ENCODE peak calls at places on chromosomes 13 and 19, in seven cellular contexts. One of them, this sample, is unnamed.

GRCh38 chr19:23482829-23483228 is 87.6 kb upstream of the ZNF91 start:
- DNase-seq in stomach: no peak
- DNase-seq in uterus: no peak
- DNase-seq in heart left ventricle: no peak
- DNase-seq in K562: no peak
- DNase-seq in esophagus muscularis mucosa: no peak
- DNase-seq in tibial nerve: no peak
- DNase-seq in this sample: no peak

GRCh38 chr19:52237197-52237596 is 32.2 kb upstream of the ZNF766 start:
- DNase-seq in stomach: no peak
- DNase-seq in K562: no peak
- DNase-seq in heart left ventricle: no peak
- DNase-seq in tibial nerve: no peak
- DNase-seq in esophagus muscularis mucosa: no peak
- DNase-seq in uterus: no peak
- DNase-seq in this sample: no peak

GRCh38 chr13:80529734-80530133 is 188.8 kb upstream of the SPRY2 start:
- DNase-seq in esophagus muscularis mucosa: no peak
- DNase-seq in K562: no peak
- DNase-seq in uterus: no peak
- DNase-seq in heart left ventricle: no peak
- DNase-seq in stomach: no peak
- DNase-seq in tibial nerve: no peak
- DNase-seq in this sample: no peak

GRCh38 chr19:42115705-42116104 is 16.5 kb downstream of the POU2F2 start:
- DNase-seq in heart left ventricle: no peak
- DNase-seq in K562: no peak
- DNase-seq in esophagus muscularis mucosa: no peak
- DNase-seq in uterus: no peak
- DNase-seq in stomach: no peak
- DNase-seq in tibial nerve: no peak
- DNase-seq in this sample: no peak

GRCh38 chr13:34578471-34578870 is 363.6 kb upstream of the NBEA start:
- DNase-seq in heart left ventricle: no peak
- DNase-seq in tibial nerve: no peak
- DNase-seq in stomach: no peak
- DNase-seq in K562: no peak
- DNase-seq in uterus: no peak
- DNase-seq in esophagus muscularis mucosa: no peak
- DNase-seq in this sample: no peak

GRCh38 chr19:4939466-4939865 is 29.4 kb upstream of the KDM4B start:
- DNase-seq in esophagus muscularis mucosa: no peak
- DNase-seq in heart left ventricle: no peak
- DNase-seq in uterus: no peak
- DNase-seq in stomach: peak
- DNase-seq in tibial nerve: no peak
- DNase-seq in K562: no peak
- DNase-seq in this sample: no peak

GRCh38 chr13:51869921-51870320 is 8.2 kb downstream of the CCDC70 start:
- DNase-seq in stomach: no peak
- DNase-seq in heart left ventricle: no peak
- DNase-seq in uterus: no peak
- DNase-seq in K562: no peak
- DNase-seq in tibial nerve: no peak
- DNase-seq in esophagus muscularis mucosa: peak
- DNase-seq in this sample: no peak

GRCh38 chr13:43785681-43786471 is 896 bp downstream of the ENOX1 start:
- DNase-seq in tibial nerve: peak
- DNase-seq in esophagus muscularis mucosa: peak
- DNase-seq in heart left ventricle: peak
- DNase-seq in stomach: peak
- DNase-seq in uterus: peak
- DNase-seq in K562: peak
- DNase-seq in this sample: peak

GRCh38 chr13:48892311-48892710 is 83.4 kb upstream of the FNDC3A start:
- DNase-seq in stomach: no peak
- DNase-seq in heart left ventricle: no peak
- DNase-seq in tibial nerve: no peak
- DNase-seq in uterus: no peak
- DNase-seq in K562: no peak
- DNase-seq in esophagus muscularis mucosa: no peak
- DNase-seq in this sample: no peak

GRCh38 chr19:54231077-54231931 is 8.5 kb upstream of the LILRB3 start:
- DNase-seq in uterus: peak
- DNase-seq in stomach: peak
- DNase-seq in tibial nerve: peak
- DNase-seq in esophagus muscularis mucosa: peak
- DNase-seq in heart left ventricle: peak
- DNase-seq in K562: peak
- DNase-seq in this sample: peak

GRCh38 chr19:53808710-53809125 is 15.4 kb downstream of the NLRP12 start:
- DNase-seq in heart left ventricle: no peak
- DNase-seq in K562: peak
- DNase-seq in esophagus muscularis mucosa: no peak
- DNase-seq in tibial nerve: no peak
- DNase-seq in uterus: no peak
- DNase-seq in stomach: no peak
- DNase-seq in this sample: no peak

GRCh38 chr13:29411493-29411892 is 184.0 kb downstream of the SLC7A1 start:
- DNase-seq in stomach: no peak
- DNase-seq in heart left ventricle: no peak
- DNase-seq in esophagus muscularis mucosa: no peak
- DNase-seq in K562: no peak
- DNase-seq in uterus: no peak
- DNase-seq in tibial nerve: no peak
- DNase-seq in this sample: no peak

GRCh38 chr13:43132228-43132627 is 108.8 kb downstream of the DNAJC15 start:
- DNase-seq in heart left ventricle: no peak
- DNase-seq in uterus: no peak
- DNase-seq in tibial nerve: no peak
- DNase-seq in stomach: peak
- DNase-seq in esophagus muscularis mucosa: no peak
- DNase-seq in K562: no peak
- DNase-seq in this sample: peak

GRCh38 chr19:416416-416815 is 7.5 kb upstream of the C2CD4C start:
- DNase-seq in esophagus muscularis mucosa: no peak
- DNase-seq in uterus: no peak
- DNase-seq in heart left ventricle: no peak
- DNase-seq in stomach: no peak
- DNase-seq in K562: no peak
- DNase-seq in tibial nerve: no peak
- DNase-seq in this sample: peak

GRCh38 chr13:47288546-47288945 is 391.7 kb upstream of the HTR2A start:
- DNase-seq in heart left ventricle: no peak
- DNase-seq in stomach: no peak
- DNase-seq in esophagus muscularis mucosa: no peak
- DNase-seq in K562: no peak
- DNase-seq in uterus: no peak
- DNase-seq in tibial nerve: no peak
- DNase-seq in this sample: no peak

DNA sequence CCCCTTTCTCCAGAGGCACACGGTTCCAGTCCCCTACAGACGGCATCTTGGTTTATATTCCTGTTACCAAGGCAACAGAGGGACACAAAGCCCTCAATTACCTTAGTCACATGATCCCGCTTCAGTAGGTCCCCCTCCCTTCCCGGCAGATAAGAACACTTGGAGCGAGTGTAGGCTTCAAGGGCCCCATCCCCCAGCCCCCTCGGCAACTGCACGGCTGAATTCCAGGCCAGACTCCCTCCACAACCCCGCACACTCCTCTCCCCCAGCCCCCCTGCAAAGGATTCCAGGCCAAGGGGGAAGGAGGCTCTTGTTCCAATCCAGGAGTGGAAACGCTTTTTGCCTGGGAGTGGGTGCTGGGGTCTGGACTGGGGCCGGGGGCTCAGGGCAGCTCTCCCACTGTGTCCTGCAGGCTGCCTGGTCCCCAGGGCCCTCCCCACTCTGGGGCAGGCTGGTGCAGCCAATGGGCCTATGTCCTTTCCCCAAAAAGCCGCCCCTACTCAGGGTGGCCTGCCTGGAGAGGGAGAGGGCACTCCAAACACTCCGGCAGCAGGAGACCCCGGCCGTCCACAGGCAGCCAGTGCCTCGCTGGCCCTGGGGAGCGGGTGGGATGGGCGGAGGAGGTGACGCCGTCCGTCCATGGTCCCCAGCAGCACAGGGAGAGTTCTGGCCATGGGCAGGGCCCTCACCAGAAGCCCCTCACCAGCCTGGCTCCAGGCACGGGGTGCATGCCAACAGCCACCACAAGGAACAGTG is 62.6 kb downstream of the MLLT1 start:
- DNase-seq in esophagus muscularis mucosa: no peak
- DNase-seq in stomach: no peak
- DNase-seq in tibial nerve: no peak
- DNase-seq in heart left ventricle: peak
- DNase-seq in K562: peak
- DNase-seq in uterus: peak
- DNase-seq in this sample: peak
- TF ChIP-seq POLR2A in esophagus muscularis mucosa: no peak
- TF ChIP-seq POLR2A in stomach: no peak
- TF ChIP-seq POLR2A in tibial nerve: no peak
- TF ChIP-seq POLR2A in heart left ventricle: no peak
- TF ChIP-seq POLR2A in K562: peak
- TF ChIP-seq POLR2A in uterus: no peak
- TF ChIP-seq POLR2A in this sample: no peak

GRCh38 chr13:40786568-40786996 is 2.8 kb upstream of the SLC25A15 start:
- DNase-seq in esophagus muscularis mucosa: no peak
- DNase-seq in tibial nerve: no peak
- DNase-seq in stomach: no peak
- DNase-seq in heart left ventricle: no peak
- DNase-seq in K562: no peak
- DNase-seq in uterus: no peak
- DNase-seq in this sample: no peak

GRCh38 chr13:40787062-40787461 is 2.3 kb upstream of the SLC25A15 start:
- DNase-seq in K562: no peak
- DNase-seq in tibial nerve: no peak
- DNase-seq in uterus: no peak
- DNase-seq in stomach: no peak
- DNase-seq in esophagus muscularis mucosa: no peak
- DNase-seq in heart left ventricle: no peak
- DNase-seq in this sample: no peak

GRCh38 chr13:40792284-40793051 is 3.1 kb downstream of the SLC25A15 start:
- DNase-seq in tibial nerve: no peak
- DNase-seq in K562: no peak
- DNase-seq in stomach: no peak
- DNase-seq in heart left ventricle: no peak
- DNase-seq in esophagus muscularis mucosa: no peak
- DNase-seq in uterus: no peak
- DNase-seq in this sample: no peak

GRCh38 chr13:40790232-40790631 is 821 bp downstream of the SLC25A15 start:
- DNase-seq in tibial nerve: no peak
- DNase-seq in uterus: no peak
- DNase-seq in stomach: no peak
- DNase-seq in K562: no peak
- DNase-seq in esophagus muscularis mucosa: no peak
- DNase-seq in heart left ventricle: no peak
- DNase-seq in this sample: no peak

GRCh38 chr13:40789275-40790231 is at the start of gene SLC25A15:
- DNase-seq in heart left ventricle: peak
- DNase-seq in uterus: peak
- DNase-seq in stomach: peak
- DNase-seq in tibial nerve: peak
- DNase-seq in K562: peak
- DNase-seq in esophagus muscularis mucosa: no peak
- DNase-seq in this sample: peak
- TF ChIP-seq POLR2A in heart left ventricle: no peak
- TF ChIP-seq POLR2A in uterus: no peak
- TF ChIP-seq POLR2A in stomach: no peak
- TF ChIP-seq POLR2A in tibial nerve: peak
- TF ChIP-seq POLR2A in K562: peak
- TF ChIP-seq POLR2A in esophagus muscularis mucosa: no peak
- TF ChIP-seq POLR2A in this sample: peak

DNA sequence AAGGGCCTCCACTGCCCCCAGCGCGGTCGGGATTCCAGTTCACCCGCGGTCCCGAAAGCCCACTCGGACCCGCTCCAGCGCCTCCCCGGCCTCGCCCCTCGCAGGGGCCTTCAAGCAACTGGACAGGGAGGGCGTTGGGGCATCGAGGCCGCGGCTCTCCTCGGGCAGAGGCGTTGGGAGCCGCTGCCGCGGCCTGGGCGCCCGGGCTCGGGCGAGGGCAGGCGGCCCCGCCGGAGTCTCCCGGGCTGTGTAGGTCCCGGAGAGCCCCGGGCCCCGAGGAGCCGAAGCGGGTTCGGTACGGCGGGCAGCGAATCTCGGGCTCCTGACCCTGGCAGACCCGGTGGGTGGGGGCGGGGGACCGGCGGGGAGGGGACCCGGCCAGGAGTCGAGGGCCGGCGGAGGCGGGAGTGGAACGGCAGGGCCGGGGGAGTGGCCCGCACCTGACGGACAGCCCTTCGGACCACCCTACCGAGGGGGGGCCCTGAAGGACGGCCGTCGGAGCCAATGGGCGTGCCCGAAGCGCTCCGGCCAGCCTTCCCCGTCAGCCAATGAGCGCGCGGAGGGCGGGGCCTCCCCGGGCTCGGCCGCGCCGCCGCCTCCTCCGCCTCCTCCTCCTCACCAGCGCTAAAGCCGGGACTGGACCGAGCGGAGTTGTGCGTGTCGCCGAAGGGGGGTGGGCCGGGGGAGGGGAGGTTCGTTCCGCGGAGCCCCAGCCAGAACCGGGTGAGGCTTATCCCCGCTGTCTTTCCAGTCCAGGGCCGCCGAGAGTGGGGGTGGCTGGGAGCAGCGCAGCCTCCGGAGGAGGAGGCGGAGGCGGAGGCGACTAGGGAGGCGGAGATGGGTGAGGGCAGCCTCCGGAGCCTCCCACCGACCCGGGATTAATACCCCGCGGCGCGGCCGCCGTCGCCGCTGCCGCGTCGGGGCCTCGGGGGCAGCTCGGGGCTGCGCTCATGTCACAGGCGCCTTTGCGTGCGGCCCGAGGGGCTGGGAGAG is at the start of gene ZMYM2:
- DNase-seq in esophagus muscularis mucosa: peak
- DNase-seq in K562: peak
- DNase-seq in heart left ventricle: peak
- DNase-seq in stomach: peak
- DNase-seq in uterus: peak
- DNase-seq in tibial nerve: peak
- DNase-seq in this sample: peak
- TF ChIP-seq POLR2A in esophagus muscularis mucosa: peak
- TF ChIP-seq POLR2A in K562: peak
- TF ChIP-seq POLR2A in heart left ventricle: peak
- TF ChIP-seq POLR2A in stomach: no peak
- TF ChIP-seq POLR2A in uterus: peak
- TF ChIP-seq POLR2A in tibial nerve: peak
- TF ChIP-seq POLR2A in this sample: peak

GRCh38 chr19:37999309-38000213 is 92.6 kb downstream of the SIPA1L3 start:
- DNase-seq in esophagus muscularis mucosa: no peak
- DNase-seq in uterus: no peak
- DNase-seq in stomach: no peak
- DNase-seq in heart left ventricle: peak
- DNase-seq in tibial nerve: peak
- DNase-seq in K562: no peak
- DNase-seq in this sample: no peak
- TF ChIP-seq POLR2A in esophagus muscularis mucosa: no peak
- TF ChIP-seq POLR2A in uterus: no peak
- TF ChIP-seq POLR2A in stomach: no peak
- TF ChIP-seq POLR2A in heart left ventricle: no peak
- TF ChIP-seq POLR2A in tibial nerve: no peak
- TF ChIP-seq POLR2A in K562: no peak
- TF ChIP-seq POLR2A in this sample: no peak

GRCh38 chr19:20060282-20060681 is 17.5 kb upstream of the ZNF90 start:
- DNase-seq in uterus: no peak
- DNase-seq in K562: no peak
- DNase-seq in esophagus muscularis mucosa: no peak
- DNase-seq in heart left ventricle: no peak
- DNase-seq in tibial nerve: no peak
- DNase-seq in stomach: no peak
- DNase-seq in this sample: no peak
- TF ChIP-seq POLR2A in uterus: no peak
- TF ChIP-seq POLR2A in K562: no peak
- TF ChIP-seq POLR2A in esophagus muscularis mucosa: no peak
- TF ChIP-seq POLR2A in heart left ventricle: no peak
- TF ChIP-seq POLR2A in tibial nerve: no peak
- TF ChIP-seq POLR2A in stomach: no peak
- TF ChIP-seq POLR2A in this sample: no peak